ENCODE peak calls at places on chromosome 10, in seven cellular contexts. W is spleen, F is brain microvascular endothelial cell, V is heart right ventricle, Q is pancreas, O is heart left ventricle, G is AG04450. J is an unnamed sample.

GRCh38 chr10:74518076-74518475 is 308.3 kb upstream of the KAT6B start:
- DNase-seq in W (no peak), F (no peak), V (no peak), Q (no peak), O (no peak), G (no peak), J (no peak)

GRCh38 chr10:77864151-77864851 is 62.3 kb downstream of the DLG5 start:
- DNase-seq in W (peak; percentile 60), F (no peak), V (no peak), Q (no peak), O (no peak), G (no peak), J (no peak)

GRCh38 chr10:35388197-35388596 is 51.9 kb downstream of the CCNY start:
- DNase-seq in W (no peak), F (no peak), V (no peak), Q (no peak), O (no peak), G (no peak), J (no peak)

GRCh38 chr10:29773675-29774091 is 138.9 kb upstream of the SVIL start:
- DNase-seq in W (no peak), F (no peak), V (no peak), Q (no peak), O (no peak), G (no peak), J (no peak)

GRCh38 chr10:131183546-131184045 is 127.9 kb downstream of the TCERG1L start:
- DNase-seq in W (peak; percentile 38), F (no peak), V (no peak), Q (no peak), O (no peak), G (no peak), J (no peak)

GRCh38 chr10:4202936-4203335 is 417.9 kb upstream of the KLF6 start:
- DNase-seq in W (no peak), F (no peak), V (no peak), Q (no peak), O (no peak), G (no peak), J (no peak)

GRCh38 chr10:37728830-37729229 is 128.6 kb downstream of the ZNF248 start:
- DNase-seq in W (no peak), F (no peak), V (no peak), Q (no peak), O (no peak), G (no peak), J (no peak)

GRCh38 chr10:26566525-26567348 is 128.6 kb downstream of the APBB1IP start:
- DNase-seq in W (peak; percentile 82), F (no peak), V (no peak), Q (no peak), O (no peak), G (no peak), J (no peak)

GRCh38 chr10:99930731-99931550 is 78.8 kb downstream of the DNMBP start:
- DNase-seq in W (no peak), F (no peak), V (no peak), Q (peak; percentile 95), O (no peak), G (no peak), J (no peak)

GRCh38 chr10:1159131-1160061 is 103.2 kb downstream of the WDR37 start:
- DNase-seq in W (peak; percentile 51), F (no peak), V (no peak), Q (no peak), O (no peak), G (no peak), J (no peak)

GRCh38 chr10:100020883-100021248 is 11.1 kb upstream of the DNMBP start:
- DNase-seq in W (no peak), F (no peak), V (no peak), Q (no peak), O (no peak), G (no peak), J (no peak)

GRCh38 chr10:62594093-62594520 is 210.4 kb upstream of the ADO start:
- DNase-seq in W (peak; percentile 81), F (peak; percentile 47), V (peak; percentile 45), Q (no peak), O (peak; percentile 58), G (no peak), J (peak; percentile 69)

GRCh38 chr10:97612386-97612785 is 20.9 kb downstream of the MORN4 start:
- DNase-seq in W (no peak), F (peak; percentile 53), V (peak; percentile 22), Q (no peak), O (no peak), G (peak; percentile 15), J (peak; percentile 17)

GRCh38 chr10:128545216-128545615 is 419.0 kb upstream of the MKI67 start:
- DNase-seq in W (no peak), F (no peak), V (no peak), Q (no peak), O (no peak), G (no peak), J (no peak)

GRCh38 chr10:91340613-91341362 is 69.4 kb upstream of the HECTD2 start:
- DNase-seq in W (no peak), F (peak; percentile 82), V (no peak), Q (no peak), O (peak; percentile 67), G (peak; percentile 55), J (no peak)

GRCh38 chr10:62352356-62352963 is 21.7 kb upstream of the ZNF365 start:
- DNase-seq in W (no peak), F (peak; percentile 59), V (no peak), Q (no peak), O (no peak), G (no peak), J (no peak)

GRCh38 chr10:12412671-12413368 is 63.5 kb downstream of the CAMK1D start:
- DNase-seq in W (peak; percentile 53), F (no peak), V (no peak), Q (no peak), O (no peak), G (no peak), J (no peak)

GRCh38 chr10:80158598-80159127 is 26.1 kb downstream of the PLAC9 start:
- DNase-seq in W (peak; percentile 62), F (peak; percentile 95), V (peak; percentile 94), Q (peak; percentile 64), O (peak; percentile 96), G (peak; percentile 92), J (peak; percentile 88)

GRCh38 chr10:116961305-116962251 is 43.4 kb downstream of the SHTN1 start:
- DNase-seq in W (no peak), F (no peak), V (no peak), Q (no peak), O (no peak), G (no peak), J (no peak)

GRCh38 chr10:30818010-30818660 is 188.6 kb upstream of the LYZL2 start:
- DNase-seq in W (peak; percentile 85), F (peak; percentile 43), V (peak; percentile 60), Q (no peak), O (peak; percentile 81), G (no peak), J (no peak)
- H3K27ac ChIP-seq in W (no peak overlapping the region), F (no peak overlapping the region), V (peak overlapping the region; percentile 65), Q (no peak overlapping the region), O (peak overlapping the region; percentile 75), G (peak overlapping the region; percentile 98), J (no peak overlapping the region)

GRCh38 chr10:104638861-104639594 is 2.1 kb upstream of the SORCS3 start:
- DNase-seq in W (peak; percentile 61), F (no peak), V (no peak), Q (no peak), O (no peak), G (no peak), J (no peak)

GRCh38 chr10:104639595-104640338 is 1.3 kb upstream of the SORCS3 start:
- DNase-seq in W (no peak), F (no peak), V (no peak), Q (no peak), O (no peak), G (no peak), J (no peak)

GRCh38 chr10:104641150-104642000 is at the start of gene SORCS3:
- DNase-seq in W (no peak), F (no peak), V (no peak), Q (no peak), O (no peak), G (no peak), J (no peak)

GRCh38 chr10:104642001-104642270 is 846 bp downstream of the SORCS3 start:
- DNase-seq in W (no peak), F (no peak), V (no peak), Q (no peak), O (no peak), G (no peak), J (no peak)

DNA sequence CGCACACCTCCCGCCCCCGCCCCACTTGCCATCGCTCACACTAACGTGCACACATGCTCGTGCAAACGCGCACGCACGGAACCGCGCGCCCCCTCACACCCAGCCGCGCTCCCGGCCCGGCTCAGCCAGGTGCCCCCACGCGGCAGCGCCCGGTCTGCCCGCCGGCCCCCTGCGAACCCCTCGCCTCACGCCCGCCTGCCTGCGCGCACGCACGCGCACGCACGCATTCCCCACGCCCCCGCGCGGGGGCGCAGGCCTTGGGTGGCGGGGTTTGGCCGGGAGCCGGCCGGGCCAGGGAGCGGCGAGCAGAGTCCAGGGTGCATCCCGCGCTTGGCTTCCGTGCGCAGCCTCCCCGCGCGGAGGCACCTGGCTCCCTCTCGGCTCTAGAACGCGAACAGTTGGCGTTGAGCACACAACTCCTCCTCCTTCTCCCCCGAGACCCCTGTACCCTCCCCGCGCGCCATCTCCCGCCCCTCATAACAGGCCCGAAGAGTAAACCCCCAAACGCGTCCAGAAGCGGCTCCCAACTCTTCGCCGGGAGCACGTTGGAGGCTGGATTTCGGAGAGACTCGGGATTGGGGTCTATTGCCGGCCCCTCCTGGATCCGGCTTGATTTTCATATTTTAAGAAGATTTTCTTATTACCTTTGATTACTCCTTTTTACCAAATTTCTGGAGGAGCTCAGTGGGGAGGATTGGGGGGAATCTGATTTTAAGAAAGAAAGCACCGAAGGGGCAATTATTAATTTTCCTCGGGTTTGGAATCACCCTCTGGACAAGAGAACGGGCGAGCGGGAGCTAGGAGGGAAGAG is 546 bp upstream of the SORCS3 start:
- DNase-seq in W (no peak), F (no peak), V (no peak), Q (no peak), O (no peak), G (no peak), J (no peak)
- H3K4me3 ChIP-seq in W (no peak overlapping the region), F (no peak overlapping the region), V (peak overlapping the region; percentile 17), Q (no peak overlapping the region), O (peak overlapping the region; percentile 30), G (no peak overlapping the region), J (peak overlapping the region; percentile 33)

GRCh38 chr10:110834622-110835219 is 37.0 kb upstream of the PDCD4 start:
- DNase-seq in W (no peak), F (no peak), V (peak; percentile 64), Q (peak; percentile 54), O (no peak), G (no peak), J (no peak)
- H3K27ac ChIP-seq in W (no peak overlapping the region), F (no peak overlapping the region), V (peak overlapping the region; percentile 92), Q (peak overlapping the region; percentile 94), O (peak overlapping the region; percentile 76), G (no peak overlapping the region), J (no peak overlapping the region)

GRCh38 chr10:103278862-103279298 is 1.9 kb downstream of the INA start:
- DNase-seq in W (no peak), F (peak; percentile 24), V (peak; percentile 54), Q (no peak), O (peak; percentile 45), G (no peak), J (peak; percentile 24)

GRCh38 chr10:103278424-103278823 is 1.5 kb downstream of the INA start:
- DNase-seq in W (no peak), F (no peak), V (no peak), Q (no peak), O (no peak), G (no peak), J (no peak)

GRCh38 chr10:103276251-103276936 is 544 bp upstream of the INA start:
- DNase-seq in W (no peak), F (no peak), V (no peak), Q (no peak), O (no peak), G (no peak), J (no peak)

GRCh38 chr10:103276941-103277712 is at the start of gene INA:
- DNase-seq in W (no peak), F (no peak), V (no peak), Q (no peak), O (no peak), G (no peak), J (no peak)

GRCh38 chr10:103277713-103278299 is 868 bp downstream of the INA start:
- DNase-seq in W (no peak), F (no peak), V (no peak), Q (no peak), O (no peak), G (no peak), J (no peak)
- H3K4me3 ChIP-seq in W (peak overlapping the region; percentile 30), F (peak overlapping the region; percentile 17), V (no peak overlapping the region), Q (peak overlapping the region; percentile 3), O (no peak overlapping the region), G (peak overlapping the region; percentile 43), J (no peak overlapping the region)

J was measured in tibial nerve.